ENCODE peak calls at places on chromosomes 6 and 20, in four cellular contexts. M is CD8-positive, alpha-beta T cell; K is fibroblast of lung; U is LNCaP clone FGC. W is an unnamed sample.
A peak's percentile ranks its signal among the peaks of the same experiment; 100 is the strongest.

GRCh38 chr6:170022827-170023619 is 267.9 kb downstream of the DLL1 start:
- DNase-seq in K (no peak), U (no peak), M (no peak), W (no peak)

GRCh38 chr6:96704713-96705112 is 132.6 kb downstream of the GPR63 start:
- DNase-seq in U (no peak), K (no peak), M (no peak), W (no peak)

GRCh38 chr20:48758206-48758820 is 69.5 kb downstream of the PREX1 start:
- DNase-seq in K (no peak), U (no peak), M (peak; percentile 81), W (no peak)

GRCh38 chr20:23116301-23117089 is 30.4 kb upstream of the CD93 start:
- DNase-seq in U (no peak), K (peak; percentile 7), M (no peak), W (no peak)

GRCh38 chr6:41723178-41723935 is 12.1 kb downstream of the TFEB start:
- DNase-seq in M (no peak), K (peak; percentile 89), U (no peak), W (no peak)

GRCh38 chr6:109284675-109285074 is 97.6 kb downstream of the CD164 start:
- DNase-seq in K (no peak), U (no peak), M (no peak), W (no peak)

GRCh38 chr6:119856136-119856535 is 506.6 kb upstream of the MAN1A1 start:
- DNase-seq in M (no peak), K (no peak), U (no peak), W (no peak)

GRCh38 chr20:20410678-20411077 is 42.8 kb downstream of the INSM1 start:
- DNase-seq in U (no peak), K (peak; percentile 20), M (no peak), W (no peak)

GRCh38 chr6:169406794-169407193 is 153.1 kb upstream of the THBS2 start:
- DNase-seq in M (no peak), K (no peak), U (no peak), W (no peak)

GRCh38 chr6:7911345-7911725 is 747 bp upstream of the TXNDC5 start:
- DNase-seq in M (no peak), K (no peak), U (no peak), W (no peak)

GRCh38 chr6:163415176-163415619 is 680 bp downstream of the QKI start:
- DNase-seq in M (peak; percentile 66), U (no peak), K (no peak), W (no peak)

GRCh38 chr6:151664390-151664789 is 143.1 kb upstream of the ESR1 start:
- DNase-seq in U (no peak), K (no peak), M (no peak), W (no peak)

GRCh38 chr6:151663559-151663958 is 143.9 kb upstream of the ESR1 start:
- DNase-seq in K (no peak), M (no peak), U (no peak), W (no peak)

GRCh38 chr6:151659212-151659611 is 148.3 kb upstream of the ESR1 start:
- DNase-seq in K (no peak), U (no peak), M (no peak), W (no peak)

GRCh38 chr6:151661509-151661908 is 146.0 kb upstream of the ESR1 start:
- DNase-seq in U (no peak), K (no peak), M (no peak), W (no peak)

GRCh38 chr6:151661928-151662327 is 145.6 kb upstream of the ESR1 start:
- DNase-seq in U (no peak), M (no peak), K (no peak), W (no peak)
- TF ChIP-seq CTCF in U (peak; percentile 34), M (no peak), K (peak; percentile 11), W (no peak)

GRCh38 chr6:84773133-84773430 is 8.7 kb upstream of the TBX18 start:
- DNase-seq in U (no peak), M (no peak), K (no peak), W (no peak)
- H3K4me3 ChIP-seq in U (no peak overlapping the region), M (no peak overlapping the region), K (no peak overlapping the region), W (no peak overlapping the region)

GRCh38 chr6:126110494-126111270 is 124.3 kb downstream of the TRMT11 start:
- DNase-seq in K (peak; percentile 27), M (no peak), U (no peak), W (no peak)

GRCh38 chr6:126107475-126108121 is 121.3 kb downstream of the TRMT11 start:
- DNase-seq in M (no peak), K (peak; percentile 48), U (peak; percentile 57), W (peak; percentile 12)

GRCh38 chr6:126117251-126117650 is 130.9 kb downstream of the TRMT11 start:
- DNase-seq in U (no peak), K (no peak), M (no peak), W (no peak)

GRCh38 chr6:126113261-126113660 is 126.9 kb downstream of the TRMT11 start:
- DNase-seq in U (no peak), K (no peak), M (no peak), W (no peak)

DNA sequence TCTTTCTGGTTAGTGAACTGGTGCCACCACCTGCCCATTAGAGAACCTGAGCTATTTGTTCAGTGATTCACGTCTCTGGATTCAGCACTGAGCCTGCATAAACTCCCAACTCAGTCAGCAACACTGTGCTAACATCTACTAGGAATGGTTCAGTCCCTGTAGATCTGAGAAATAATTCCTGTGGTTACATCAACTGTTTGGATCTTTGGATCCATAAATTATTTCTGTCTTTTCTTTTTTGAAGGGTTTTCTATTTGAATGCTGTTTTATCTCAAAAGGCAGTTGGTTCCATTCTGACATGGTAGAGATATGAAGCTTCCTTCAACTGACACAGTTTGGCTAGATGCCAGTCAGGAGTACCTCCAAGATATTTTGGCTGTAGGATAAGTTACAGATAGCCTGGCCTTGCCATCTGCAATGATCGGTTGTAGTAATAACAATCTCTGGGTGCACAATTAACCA is 125.9 kb downstream of the TRMT11 start:
- DNase-seq in M (no peak), U (no peak), K (peak; percentile 92), W (peak; percentile 13)
- TF ChIP-seq CTCF in M (no peak), U (peak; percentile 31), K (no peak), W (no peak)

DNA sequence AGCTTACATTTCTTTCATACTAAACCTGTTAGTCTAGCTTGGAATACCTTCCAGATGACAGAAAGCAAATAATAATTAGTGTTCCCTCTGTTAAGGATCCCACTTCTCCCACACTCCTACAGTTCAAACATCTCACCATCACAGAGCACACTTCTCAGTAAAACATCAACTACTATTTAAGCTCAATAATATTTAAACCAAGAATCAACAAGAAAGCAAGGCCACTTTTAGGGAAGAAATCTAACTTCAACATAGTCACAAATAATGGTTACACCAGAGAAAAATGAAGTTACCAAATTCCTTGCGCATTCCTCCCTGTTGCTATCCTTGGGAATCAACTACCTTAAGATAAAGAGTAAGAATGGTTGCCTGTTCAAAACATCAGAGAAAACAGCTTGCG is 1.6 kb downstream of the SNX14 start:
- DNase-seq in M (no peak), K (no peak), U (no peak), W (no peak)
- H3K4me3 ChIP-seq in M (no peak overlapping the region), K (peak overlapping the region; percentile 78), U (peak overlapping the region; percentile 68), W (peak overlapping the region; percentile 69)

DNA sequence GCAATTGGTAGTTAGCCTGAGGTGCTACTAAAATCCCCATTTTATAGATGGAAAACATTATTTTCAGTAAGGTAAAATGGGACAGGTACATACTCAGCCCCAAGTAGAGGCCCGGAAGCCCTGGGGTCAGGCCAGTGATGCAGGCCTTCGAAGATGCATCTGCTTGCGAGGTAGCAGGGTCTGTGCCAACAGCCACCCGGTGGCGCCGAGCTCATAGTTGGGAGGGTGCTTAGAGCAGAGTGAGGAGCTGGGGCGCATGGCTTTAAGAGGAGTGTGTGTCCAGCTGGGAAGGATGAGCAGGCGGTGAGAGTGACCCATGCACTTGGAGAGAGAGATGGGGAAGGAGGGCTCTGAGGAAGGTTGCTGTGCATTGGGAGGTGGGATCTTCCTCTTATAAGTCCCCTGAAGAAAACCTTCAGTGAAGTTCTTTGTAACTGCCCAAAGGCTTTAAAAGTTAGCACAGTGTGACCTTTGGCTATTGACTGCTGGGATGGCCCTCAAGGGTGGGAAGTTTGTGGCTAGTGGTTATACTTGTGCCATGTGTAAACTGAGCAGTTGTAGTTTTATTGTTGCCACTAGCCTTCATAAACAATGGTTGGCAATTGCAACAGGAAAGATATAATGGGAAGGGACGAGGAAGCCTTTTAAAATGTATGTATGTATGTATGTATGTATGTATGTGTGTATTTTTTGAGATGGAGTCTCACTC is 71.1 kb downstream of the TOX2 start:
- DNase-seq in K (no peak), M (no peak), U (no peak), W (no peak)
- TF ChIP-seq CTCF in K (no peak), M (no peak), U (no peak), W (no peak)

GRCh38 chr6:147063469-147064031 is 140.7 kb upstream of the STXBP5 start:
- DNase-seq in K (peak; percentile 94), M (no peak), U (no peak), W (peak; percentile 88)
- H3K4me3 ChIP-seq in K (no peak overlapping the region), M (no peak overlapping the region), U (no peak overlapping the region), W (no peak overlapping the region)

GRCh38 chr6:15061908-15062307 is 184.0 kb upstream of the JARID2 start:
- DNase-seq in U (no peak), M (no peak), K (no peak), W (no peak)

GRCh38 chr6:15061176-15061575 is 184.7 kb upstream of the JARID2 start:
- DNase-seq in U (no peak), M (no peak), K (no peak), W (no peak)

GRCh38 chr6:15062311-15063252 is 183.3 kb upstream of the JARID2 start:
- DNase-seq in M (no peak), K (peak; percentile 99), U (no peak), W (peak; percentile 19)

GRCh38 chr6:15063253-15063853 is 182.5 kb upstream of the JARID2 start:
- DNase-seq in M (no peak), U (no peak), K (peak; percentile 20), W (no peak)

DNA sequence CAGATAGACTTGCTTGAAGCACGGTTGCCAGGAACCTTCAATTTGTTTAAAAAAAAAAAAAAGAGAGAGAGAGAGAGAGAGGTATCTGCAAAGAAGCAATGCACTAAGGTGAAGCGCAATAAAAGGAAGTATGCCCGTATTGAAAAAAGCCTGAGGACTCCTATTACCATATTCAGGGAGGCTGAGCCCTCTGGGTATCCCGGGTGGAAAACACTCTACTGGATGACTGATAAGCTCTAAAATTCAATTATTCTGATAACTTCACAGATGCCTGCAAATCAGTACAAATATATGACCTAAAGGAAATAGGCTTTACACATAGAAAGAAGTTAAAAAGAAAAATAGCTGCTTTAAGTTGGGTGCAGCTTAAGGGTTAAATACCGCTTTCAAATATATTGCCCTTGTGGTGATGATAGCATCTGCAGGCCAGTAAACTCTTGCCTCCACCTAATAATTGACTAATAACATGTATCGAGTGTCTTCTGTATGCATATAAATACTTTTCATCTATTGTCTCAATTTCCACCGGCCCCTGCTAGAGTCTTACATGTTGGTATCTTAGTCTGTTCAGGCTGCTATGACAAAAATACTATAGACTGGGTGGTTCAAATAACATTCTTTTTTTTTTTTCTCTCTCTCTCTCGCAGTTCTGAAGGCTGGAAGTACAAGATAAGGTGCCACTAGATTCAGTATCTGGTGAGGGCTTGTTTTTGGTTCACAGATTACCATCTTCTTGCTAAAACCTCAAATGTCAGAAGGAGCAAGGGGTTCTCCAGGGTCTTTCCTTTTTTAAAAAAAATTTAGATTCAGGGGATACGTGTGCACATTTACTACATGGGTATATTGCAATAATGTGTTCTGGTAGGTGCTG is 187.4 kb upstream of the JARID2 start:
- DNase-seq in K (no peak), U (no peak), M (no peak), W (no peak)
- TF ChIP-seq CTCF in K (no peak), U (no peak), M (no peak), W (no peak)

W was measured in astrocyte of the cerebellum.